ENCODE peak calls at places on chromosomes 4 and X, in nine cellular contexts. One of them, this sample, is unnamed.

GRCh38 chr4:186297013-186297645 is 31.1 kb downstream of the F11 start:
- DNase-seq in astrocyte of the spinal cord: peak
- DNase-seq in coronary artery: no peak
- DNase-seq in A549: peak
- DNase-seq in neural progenitor cell: peak
- DNase-seq in lower lobe of right lung: no peak
- DNase-seq in OCI-LY7: peak
- DNase-seq in upper lobe of right lung: no peak
- DNase-seq in AG04449: peak
- DNase-seq in this sample: no peak

GRCh38 chr4:72286185-72286584 is 254.4 kb downstream of the NPFFR2 start:
- DNase-seq in neural progenitor cell: no peak
- DNase-seq in A549: peak
- DNase-seq in lower lobe of right lung: no peak
- DNase-seq in upper lobe of right lung: no peak
- DNase-seq in OCI-LY7: no peak
- DNase-seq in astrocyte of the spinal cord: peak
- DNase-seq in coronary artery: no peak
- DNase-seq in AG04449: no peak
- DNase-seq in this sample: no peak

GRCh38 chrX:78165425-78165824 is 26.0 kb upstream of the TAF9B start:
- DNase-seq in coronary artery: no peak
- DNase-seq in upper lobe of right lung: no peak
- DNase-seq in astrocyte of the spinal cord: no peak
- DNase-seq in neural progenitor cell: no peak
- DNase-seq in lower lobe of right lung: no peak
- DNase-seq in A549: no peak
- DNase-seq in AG04449: no peak
- DNase-seq in OCI-LY7: no peak
- DNase-seq in this sample: no peak

GRCh38 chr4:173835863-173836262 is 305.8 kb upstream of the HAND2 start:
- DNase-seq in astrocyte of the spinal cord: peak
- DNase-seq in OCI-LY7: no peak
- DNase-seq in upper lobe of right lung: no peak
- DNase-seq in AG04449: no peak
- DNase-seq in neural progenitor cell: peak
- DNase-seq in lower lobe of right lung: no peak
- DNase-seq in A549: no peak
- DNase-seq in coronary artery: no peak
- DNase-seq in this sample: no peak

GRCh38 chrX:85685843-85686242 is 306.4 kb upstream of the POF1B start:
- DNase-seq in OCI-LY7: no peak
- DNase-seq in lower lobe of right lung: no peak
- DNase-seq in astrocyte of the spinal cord: no peak
- DNase-seq in neural progenitor cell: no peak
- DNase-seq in AG04449: no peak
- DNase-seq in coronary artery: no peak
- DNase-seq in A549: no peak
- DNase-seq in upper lobe of right lung: no peak
- DNase-seq in this sample: no peak

GRCh38 chr4:37139987-37140386 is 104.6 kb upstream of the NWD2 start:
- DNase-seq in astrocyte of the spinal cord: no peak
- DNase-seq in AG04449: no peak
- DNase-seq in lower lobe of right lung: no peak
- DNase-seq in A549: no peak
- DNase-seq in upper lobe of right lung: no peak
- DNase-seq in neural progenitor cell: no peak
- DNase-seq in OCI-LY7: no peak
- DNase-seq in coronary artery: no peak
- DNase-seq in this sample: no peak

GRCh38 chrX:24464498-24464835 is 619 bp upstream of the PDK3 start:
- DNase-seq in coronary artery: no peak
- DNase-seq in lower lobe of right lung: no peak
- DNase-seq in astrocyte of the spinal cord: no peak
- DNase-seq in neural progenitor cell: no peak
- DNase-seq in AG04449: no peak
- DNase-seq in upper lobe of right lung: no peak
- DNase-seq in OCI-LY7: no peak
- DNase-seq in A549: no peak
- DNase-seq in this sample: no peak

GRCh38 chr4:36712013-36712412 is 430.6 kb downstream of the DTHD1 start:
- DNase-seq in neural progenitor cell: no peak
- DNase-seq in astrocyte of the spinal cord: peak
- DNase-seq in OCI-LY7: no peak
- DNase-seq in AG04449: no peak
- DNase-seq in coronary artery: no peak
- DNase-seq in lower lobe of right lung: no peak
- DNase-seq in A549: no peak
- DNase-seq in upper lobe of right lung: no peak
- DNase-seq in this sample: no peak

GRCh38 chrX:9533611-9534010 is 68.8 kb downstream of the TBL1X start:
- DNase-seq in A549: no peak
- DNase-seq in upper lobe of right lung: no peak
- DNase-seq in OCI-LY7: no peak
- DNase-seq in neural progenitor cell: no peak
- DNase-seq in astrocyte of the spinal cord: no peak
- DNase-seq in lower lobe of right lung: no peak
- DNase-seq in AG04449: no peak
- DNase-seq in coronary artery: no peak
- DNase-seq in this sample: no peak

GRCh38 chr4:108762559-108763225 is at the start of gene ETNPPL:
- DNase-seq in A549: peak
- DNase-seq in upper lobe of right lung: peak
- DNase-seq in lower lobe of right lung: no peak
- DNase-seq in AG04449: no peak
- DNase-seq in astrocyte of the spinal cord: no peak
- DNase-seq in neural progenitor cell: peak
- DNase-seq in coronary artery: no peak
- DNase-seq in OCI-LY7: no peak
- DNase-seq in this sample: peak

GRCh38 chr4:179625391-179625790 is 2183.2 kb upstream of the AGA start:
- DNase-seq in astrocyte of the spinal cord: peak
- DNase-seq in lower lobe of right lung: no peak
- DNase-seq in OCI-LY7: no peak
- DNase-seq in upper lobe of right lung: no peak
- DNase-seq in neural progenitor cell: peak
- DNase-seq in coronary artery: no peak
- DNase-seq in AG04449: peak
- DNase-seq in A549: no peak
- DNase-seq in this sample: no peak

GRCh38 chr4:8771258-8771590 is 100.4 kb downstream of the HMX1 start:
- DNase-seq in neural progenitor cell: no peak
- DNase-seq in A549: no peak
- DNase-seq in upper lobe of right lung: peak
- DNase-seq in lower lobe of right lung: peak
- DNase-seq in AG04449: no peak
- DNase-seq in OCI-LY7: no peak
- DNase-seq in coronary artery: no peak
- DNase-seq in astrocyte of the spinal cord: no peak
- DNase-seq in this sample: peak

GRCh38 chr4:48575964-48576363 is 85.9 kb downstream of the ZAR1 start:
- DNase-seq in coronary artery: no peak
- DNase-seq in neural progenitor cell: no peak
- DNase-seq in upper lobe of right lung: no peak
- DNase-seq in AG04449: no peak
- DNase-seq in OCI-LY7: no peak
- DNase-seq in lower lobe of right lung: no peak
- DNase-seq in A549: no peak
- DNase-seq in astrocyte of the spinal cord: peak
- DNase-seq in this sample: no peak

GRCh38 chr4:101031971-101032370 is 315.4 kb downstream of the PPP3CA start:
- DNase-seq in upper lobe of right lung: no peak
- DNase-seq in lower lobe of right lung: no peak
- DNase-seq in astrocyte of the spinal cord: no peak
- DNase-seq in neural progenitor cell: peak
- DNase-seq in A549: no peak
- DNase-seq in coronary artery: no peak
- DNase-seq in OCI-LY7: no peak
- DNase-seq in AG04449: no peak
- DNase-seq in this sample: no peak

GRCh38 chr4:123564758-123565346 is 168.3 kb downstream of the SPRY1 start:
- DNase-seq in upper lobe of right lung: no peak
- DNase-seq in astrocyte of the spinal cord: peak
- DNase-seq in A549: peak
- DNase-seq in coronary artery: no peak
- DNase-seq in neural progenitor cell: peak
- DNase-seq in AG04449: no peak
- DNase-seq in lower lobe of right lung: no peak
- DNase-seq in OCI-LY7: peak
- DNase-seq in this sample: peak

GRCh38 chr4:126916626-126917140 is 716.1 kb upstream of the INTU start:
- DNase-seq in coronary artery: no peak
- DNase-seq in neural progenitor cell: no peak
- DNase-seq in AG04449: peak
- DNase-seq in A549: no peak
- DNase-seq in OCI-LY7: no peak
- DNase-seq in lower lobe of right lung: no peak
- DNase-seq in astrocyte of the spinal cord: peak
- DNase-seq in upper lobe of right lung: no peak
- DNase-seq in this sample: no peak
- TF ChIP-seq CTCF in coronary artery: no peak
- TF ChIP-seq CTCF in neural progenitor cell: no peak
- TF ChIP-seq CTCF in AG04449: peak
- TF ChIP-seq CTCF in A549: no peak
- TF ChIP-seq CTCF in OCI-LY7: no peak
- TF ChIP-seq CTCF in lower lobe of right lung: no peak
- TF ChIP-seq CTCF in astrocyte of the spinal cord: no peak
- TF ChIP-seq CTCF in upper lobe of right lung: no peak
- TF ChIP-seq CTCF in this sample: no peak

DNA sequence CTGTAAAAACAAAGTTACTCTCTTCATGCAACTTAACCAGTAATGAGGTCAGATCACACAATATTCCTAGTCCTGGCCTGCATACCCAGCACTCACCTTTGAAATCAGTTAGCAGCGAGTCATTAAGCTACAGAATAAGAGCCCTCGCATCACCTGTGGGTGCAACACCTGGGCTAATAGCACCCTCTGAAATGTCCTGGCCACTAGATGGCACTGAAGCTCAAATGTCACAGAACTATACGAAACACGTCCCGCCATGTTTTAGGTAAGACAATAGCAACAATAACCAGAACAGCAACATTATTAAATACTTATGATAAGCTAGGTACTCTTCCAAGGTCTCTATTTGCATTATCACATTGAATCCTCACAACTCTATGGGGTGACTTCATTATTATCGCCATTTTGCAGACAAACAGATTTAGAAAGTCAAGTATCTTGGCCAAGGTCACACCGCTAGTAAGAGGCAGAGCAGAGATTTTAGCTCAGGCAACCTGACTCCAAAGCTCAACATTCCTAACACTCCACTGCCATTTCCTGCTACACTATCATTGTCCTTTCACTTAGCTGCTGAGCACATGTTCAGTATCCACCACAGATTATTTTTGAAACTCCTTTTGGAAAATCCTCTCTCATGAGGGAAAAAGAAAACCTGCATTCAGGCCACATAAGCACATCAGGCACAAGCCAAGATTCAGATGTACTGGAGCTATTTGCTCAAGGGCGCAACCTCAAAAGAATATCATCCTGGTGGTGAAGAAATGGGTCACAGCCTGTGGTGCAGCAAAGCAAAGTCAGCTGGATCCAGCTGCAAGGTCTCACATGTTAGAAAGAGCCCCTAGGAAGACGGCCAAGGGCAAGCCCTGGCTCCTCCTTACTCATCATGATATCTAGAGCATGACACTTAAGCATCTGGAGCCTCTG is 59.5 kb upstream of the KDR start:
- DNase-seq in AG04449: peak
- DNase-seq in lower lobe of right lung: no peak
- DNase-seq in upper lobe of right lung: no peak
- DNase-seq in astrocyte of the spinal cord: peak
- DNase-seq in A549: peak
- DNase-seq in coronary artery: no peak
- DNase-seq in OCI-LY7: peak
- DNase-seq in neural progenitor cell: no peak
- DNase-seq in this sample: no peak
- TF ChIP-seq CTCF in AG04449: no peak
- TF ChIP-seq CTCF in lower lobe of right lung: peak
- TF ChIP-seq CTCF in upper lobe of right lung: peak
- TF ChIP-seq CTCF in astrocyte of the spinal cord: peak
- TF ChIP-seq CTCF in A549: peak
- TF ChIP-seq CTCF in coronary artery: no peak
- TF ChIP-seq CTCF in OCI-LY7: peak
- TF ChIP-seq CTCF in neural progenitor cell: peak
- TF ChIP-seq CTCF in this sample: no peak

DNA sequence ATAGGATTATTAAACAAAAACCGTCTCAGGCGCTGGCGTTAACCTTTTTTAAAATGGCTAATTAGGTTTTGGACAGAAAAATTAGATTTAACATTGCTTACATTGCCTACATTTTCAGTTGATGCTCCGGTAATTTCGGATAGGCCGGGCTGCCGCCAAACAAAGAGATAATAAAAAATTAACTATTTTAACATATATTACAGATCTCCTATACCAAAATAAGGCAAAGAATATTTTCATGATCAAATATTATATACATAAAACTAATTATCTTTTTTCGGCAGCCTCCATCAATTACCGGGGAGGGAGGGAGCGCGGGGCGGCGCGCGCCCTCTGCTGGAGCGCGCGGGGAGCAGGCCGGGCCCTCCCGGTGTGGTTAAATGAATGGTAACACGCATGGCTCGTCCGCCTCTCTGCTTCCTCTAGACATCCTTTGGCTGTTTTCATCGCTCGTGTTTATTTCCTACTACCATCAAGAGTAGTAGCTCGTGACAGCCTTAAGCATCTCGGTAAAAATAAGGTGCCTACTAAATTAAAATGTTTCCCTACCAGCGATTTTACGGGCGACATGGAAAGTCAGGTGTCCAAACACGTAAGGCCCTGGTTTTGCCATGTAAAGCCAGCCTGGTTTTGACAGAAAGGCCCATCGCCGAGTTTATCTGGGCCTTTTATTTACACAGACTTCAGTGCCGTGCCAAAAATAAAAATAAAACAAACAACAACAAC is 52.4 kb upstream of the TMEM33 start:
- DNase-seq in astrocyte of the spinal cord: peak
- DNase-seq in A549: peak
- DNase-seq in lower lobe of right lung: peak
- DNase-seq in upper lobe of right lung: peak
- DNase-seq in coronary artery: no peak
- DNase-seq in neural progenitor cell: peak
- DNase-seq in OCI-LY7: peak
- DNase-seq in AG04449: no peak
- DNase-seq in this sample: peak
- TF ChIP-seq CTCF in astrocyte of the spinal cord: peak
- TF ChIP-seq CTCF in A549: peak
- TF ChIP-seq CTCF in lower lobe of right lung: peak
- TF ChIP-seq CTCF in upper lobe of right lung: peak
- TF ChIP-seq CTCF in coronary artery: peak
- TF ChIP-seq CTCF in neural progenitor cell: peak
- TF ChIP-seq CTCF in OCI-LY7: peak
- TF ChIP-seq CTCF in AG04449: peak
- TF ChIP-seq CTCF in this sample: peak

DNA sequence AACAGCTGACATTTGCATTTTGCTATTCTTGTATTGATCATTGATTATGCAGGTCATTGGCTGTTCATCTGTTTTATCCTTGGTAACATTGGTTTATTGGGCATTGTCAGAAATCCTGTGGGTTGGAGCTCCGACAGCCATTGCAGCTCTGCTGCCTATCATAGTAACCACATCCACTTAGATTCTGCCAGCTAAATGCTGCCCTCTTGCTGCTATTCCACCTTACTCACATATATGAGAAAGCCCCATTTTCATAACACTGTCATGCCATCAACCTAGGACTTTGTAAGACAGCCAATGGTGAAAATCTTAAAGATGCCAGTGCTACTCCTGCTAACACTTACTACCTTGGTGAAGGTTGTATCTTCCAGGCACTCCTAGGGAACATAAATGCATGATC is 187.3 kb upstream of the CXCL13 start:
- DNase-seq in astrocyte of the spinal cord: no peak
- DNase-seq in A549: peak
- DNase-seq in coronary artery: no peak
- DNase-seq in upper lobe of right lung: no peak
- DNase-seq in neural progenitor cell: no peak
- DNase-seq in AG04449: no peak
- DNase-seq in OCI-LY7: peak
- DNase-seq in lower lobe of right lung: no peak
- DNase-seq in this sample: no peak
- TF ChIP-seq CTCF in astrocyte of the spinal cord: peak
- TF ChIP-seq CTCF in A549: peak
- TF ChIP-seq CTCF in coronary artery: no peak
- TF ChIP-seq CTCF in upper lobe of right lung: no peak
- TF ChIP-seq CTCF in neural progenitor cell: peak
- TF ChIP-seq CTCF in AG04449: peak
- TF ChIP-seq CTCF in OCI-LY7: peak
- TF ChIP-seq CTCF in lower lobe of right lung: no peak
- TF ChIP-seq CTCF in this sample: no peak